ENCODE peak calls at places on chromosomes 5 and 9, in seven cellular contexts. H is K562, B is SK-N-SH, M is A549, V is GM12878, T is HepG2, Q is H1. J is an unnamed sample.

GRCh38 chr5:4058899-4059298 is 463.3 kb downstream of the IRX1 start:
- DNase-seq in H (no peak), B (no peak), M (no peak), V (no peak), T (no peak), Q (no peak), J (no peak)

GRCh38 chr9:96344458-96345180 is 38.9 kb downstream of the SLC35D2 start:
- DNase-seq in H (peak), B (peak), M (peak), V (no peak), T (peak), Q (no peak), J (peak)

GRCh38 chr5:174100490-174100889 is 55.0 kb downstream of the NSG2 start:
- DNase-seq in H (no peak), B (no peak), M (no peak), V (no peak), T (no peak), Q (no peak), J (no peak)

GRCh38 chr9:36039696-36040095 is 3.0 kb downstream of the RECK start:
- DNase-seq in H (no peak), B (no peak), M (no peak), V (no peak), T (no peak), Q (no peak), J (peak)

GRCh38 chr9:91784673-91785402 is 165.2 kb downstream of the ROR2 start:
- DNase-seq in H (no peak), B (no peak), M (no peak), V (no peak), T (no peak), Q (no peak), J (no peak)

GRCh38 chr9:23005061-23005690 is 558.6 kb downstream of the DMRTA1 start:
- DNase-seq in H (no peak), B (no peak), M (no peak), V (no peak), T (no peak), Q (no peak), J (no peak)

GRCh38 chr9:130183133-130183762 is 11.0 kb downstream of the NCS1 start:
- DNase-seq in H (no peak), B (peak), M (peak), V (no peak), T (peak), Q (no peak), J (peak)

GRCh38 chr9:99430301-99430700 is 208.2 kb downstream of the SEC61B start:
- DNase-seq in H (no peak), B (no peak), M (no peak), V (no peak), T (no peak), Q (no peak), J (peak)

GRCh38 chr9:19922476-19923118 is 133.8 kb upstream of the SLC24A2 start:
- DNase-seq in H (peak), B (peak), M (peak), V (no peak), T (peak), Q (no peak), J (peak)

GRCh38 chr9:112820886-112821285 is 69.8 kb downstream of the SLC46A2 start:
- DNase-seq in H (no peak), B (no peak), M (no peak), V (no peak), T (no peak), Q (no peak), J (peak)

GRCh38 chr5:38367410-38367809 is 109.1 kb downstream of the EGFLAM start:
- DNase-seq in H (no peak), B (no peak), M (no peak), V (no peak), T (no peak), Q (no peak), J (no peak)

GRCh38 chr5:148259288-148259687 is 9.3 kb upstream of the SPINK13 start:
- DNase-seq in H (no peak), B (no peak), M (no peak), V (no peak), T (no peak), Q (no peak), J (no peak)

GRCh38 chr5:181215997-181216982 is 6.8 kb upstream of the TRIM41 start:
- DNase-seq in H (peak), B (no peak), M (peak), V (peak), T (no peak), Q (no peak), J (no peak)

GRCh38 chr5:181218795-181219124 is 4.3 kb upstream of the TRIM41 start:
- DNase-seq in H (no peak), B (no peak), M (no peak), V (no peak), T (no peak), Q (no peak), J (no peak)

GRCh38 chr5:181219262-181220177 is 3.6 kb upstream of the TRIM41 start:
- DNase-seq in H (no peak), B (no peak), M (no peak), V (no peak), T (no peak), Q (no peak), J (no peak)

GRCh38 chr5:181217111-181217804 is 5.8 kb upstream of the TRIM41 start:
- DNase-seq in H (peak), B (peak), M (peak), V (peak), T (no peak), Q (peak), J (peak)

DNA sequence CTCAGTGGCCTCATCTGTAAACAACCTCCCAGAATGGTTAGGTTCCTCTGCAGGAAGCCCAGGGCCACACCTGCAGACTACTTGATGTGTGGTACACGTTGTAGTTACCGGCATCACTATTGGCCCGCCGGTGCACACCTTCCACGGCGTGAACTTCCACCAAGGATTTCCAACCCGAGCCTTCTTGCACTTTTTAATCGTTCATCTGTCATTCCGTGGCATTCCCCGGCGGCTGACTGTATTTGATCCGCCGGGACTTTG is 5.3 kb upstream of the TRIM41 start:
- DNase-seq in H (no peak), B (no peak), M (no peak), V (no peak), T (no peak), Q (no peak), J (no peak)
- TF ChIP-seq USF2 in H (no peak), B (no peak), M (no peak), V (no peak), T (no peak), Q (no peak), J (no peak)

GRCh38 chr5:58775699-58776098 is 192.8 kb downstream of the RAB3C start:
- DNase-seq in H (no peak), B (no peak), M (no peak), V (peak), T (no peak), Q (no peak), J (no peak)
- TF ChIP-seq RAD21 in H (no peak), B (no peak), M (no peak), V (no peak), T (no peak), Q (no peak), J (no peak)

GRCh38 chr5:52007230-52007858 is 624.1 kb downstream of the ISL1 start:
- DNase-seq in H (peak), B (peak), M (peak), V (no peak), T (peak), Q (no peak), J (peak)
- TF ChIP-seq USF2 in H (no peak), B (no peak), M (no peak), V (no peak), T (no peak), Q (no peak), J (no peak)

DNA sequence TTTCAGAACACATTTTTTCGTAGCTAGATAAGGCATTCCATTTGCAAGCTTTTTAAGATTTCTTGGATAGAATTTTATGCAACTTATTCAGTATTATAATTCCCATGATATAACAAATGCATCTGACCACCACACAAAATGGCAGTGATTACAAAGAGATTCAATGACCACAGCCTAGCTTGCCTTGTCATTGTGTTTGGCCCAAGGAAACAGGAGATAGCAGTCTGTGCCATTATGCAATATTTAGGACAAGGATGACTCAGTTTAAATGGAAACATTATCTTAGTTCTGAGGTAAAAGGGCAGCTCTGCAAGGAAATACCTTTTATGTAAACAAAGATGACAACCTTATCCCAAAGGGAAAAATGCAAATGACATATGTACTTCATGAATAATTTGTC is 89.8 kb downstream of the NUDT12 start:
- DNase-seq in H (peak), B (no peak), M (peak), V (no peak), T (peak), Q (no peak), J (peak)
- TF ChIP-seq RAD21 in H (no peak), B (no peak), M (no peak), V (no peak), T (no peak), Q (no peak), J (no peak)

DNA sequence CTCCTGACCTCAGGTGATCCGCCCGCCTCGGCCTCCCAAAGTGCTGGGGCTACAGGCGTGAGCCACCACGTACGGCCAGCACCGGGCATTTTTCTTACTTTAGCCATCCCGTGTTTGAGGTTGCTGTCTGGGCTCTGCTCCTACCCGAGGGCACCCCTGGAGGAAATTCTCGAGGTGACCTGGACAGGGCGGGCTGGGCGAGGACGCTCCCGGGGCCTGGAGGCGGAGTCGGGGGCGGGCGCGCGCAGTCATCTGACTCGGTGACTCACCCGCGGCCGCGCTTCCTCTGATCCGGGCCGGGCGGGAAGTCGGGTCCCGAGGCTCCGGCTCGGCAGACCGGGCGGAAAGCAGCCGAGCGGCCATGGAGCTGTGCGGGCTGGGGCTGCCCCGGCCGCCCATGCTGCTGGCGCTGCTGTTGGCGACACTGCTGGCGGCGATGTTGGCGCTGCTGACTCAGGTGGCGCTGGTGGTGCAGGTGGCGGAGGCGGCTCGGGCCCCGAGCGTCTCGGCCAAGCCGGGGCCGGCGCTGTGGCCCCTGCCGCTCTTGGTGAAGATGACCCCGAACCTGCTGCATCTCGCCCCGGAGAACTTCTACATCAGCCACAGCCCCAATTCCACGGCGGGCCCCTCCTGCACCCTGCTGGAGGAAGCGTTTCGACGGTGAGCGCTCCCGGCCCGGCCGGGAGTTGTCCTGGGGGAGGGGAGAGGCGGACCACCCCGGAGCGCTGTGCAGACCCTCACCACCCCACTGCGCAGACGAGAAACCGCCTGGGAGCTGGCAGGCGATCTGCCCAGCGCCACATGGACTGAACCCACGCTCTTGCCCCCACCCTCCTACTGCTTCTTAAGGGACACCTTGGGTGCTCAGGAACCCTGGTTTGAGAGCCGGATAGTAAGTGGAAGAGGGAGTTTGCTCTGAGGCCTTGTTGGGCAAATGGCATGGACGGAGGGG is at the start of gene HEXB:
- DNase-seq in H (peak), B (peak), M (peak), V (peak), T (peak), Q (peak), J (peak)
- TF ChIP-seq USF2 in H (peak), B (no peak), M (peak), V (no peak), T (no peak), Q (peak), J (peak)

DNA sequence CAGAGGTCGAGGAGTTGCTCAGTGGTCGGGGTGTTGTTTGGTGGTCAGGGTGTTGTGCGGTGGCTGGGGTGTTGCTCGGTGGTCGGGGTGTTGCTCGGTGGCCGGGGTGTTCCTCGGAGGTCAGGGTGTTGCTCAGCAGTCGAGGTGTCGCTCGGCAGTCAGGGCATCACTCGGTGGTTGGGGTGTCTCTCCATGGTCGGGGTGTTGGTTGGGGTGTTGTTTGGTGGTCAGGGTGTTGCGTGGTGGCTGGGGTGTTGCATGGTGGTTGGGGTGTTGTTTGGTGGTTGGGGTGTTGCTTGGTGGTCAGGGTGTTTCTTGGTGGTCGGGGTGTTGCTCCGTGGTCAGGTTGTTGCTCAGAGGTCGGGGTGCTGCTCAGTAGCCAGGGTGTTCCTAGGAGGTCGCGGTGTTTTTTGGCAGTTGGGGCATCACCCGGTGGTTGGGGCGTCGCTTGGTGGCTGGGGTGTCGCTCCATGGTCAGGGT is 11.0 kb upstream of the GPSM1 start:
- DNase-seq in H (no peak), B (no peak), M (no peak), V (no peak), T (no peak), Q (no peak), J (no peak)
- TF ChIP-seq RAD21 in H (no peak), B (no peak), M (no peak), V (no peak), T (no peak), Q (no peak), J (no peak)

DNA sequence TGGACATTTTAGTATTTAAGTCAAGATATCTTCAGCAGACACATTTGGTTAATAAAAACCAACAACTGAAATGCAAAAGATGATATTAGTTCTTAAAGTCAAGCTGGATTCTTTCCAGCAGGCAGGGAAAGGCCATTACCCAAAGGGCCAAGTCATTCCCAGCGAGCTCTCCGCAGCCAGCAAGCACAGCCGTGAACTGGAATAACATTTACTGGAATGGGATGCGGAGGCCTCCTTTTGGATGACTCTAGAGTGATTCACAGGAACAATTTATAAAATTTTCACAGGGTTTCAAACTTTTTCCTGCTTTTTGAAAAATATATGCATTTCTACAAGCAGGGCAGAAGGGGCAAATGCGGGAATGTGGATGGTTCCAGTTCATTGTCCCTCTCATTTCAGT is 76.6 kb upstream of the DAB2 start:
- DNase-seq in H (no peak), B (no peak), M (peak), V (no peak), T (no peak), Q (no peak), J (peak)
- TF ChIP-seq USF2 in H (no peak), B (no peak), M (no peak), V (no peak), T (no peak), Q (no peak), J (no peak)

DNA sequence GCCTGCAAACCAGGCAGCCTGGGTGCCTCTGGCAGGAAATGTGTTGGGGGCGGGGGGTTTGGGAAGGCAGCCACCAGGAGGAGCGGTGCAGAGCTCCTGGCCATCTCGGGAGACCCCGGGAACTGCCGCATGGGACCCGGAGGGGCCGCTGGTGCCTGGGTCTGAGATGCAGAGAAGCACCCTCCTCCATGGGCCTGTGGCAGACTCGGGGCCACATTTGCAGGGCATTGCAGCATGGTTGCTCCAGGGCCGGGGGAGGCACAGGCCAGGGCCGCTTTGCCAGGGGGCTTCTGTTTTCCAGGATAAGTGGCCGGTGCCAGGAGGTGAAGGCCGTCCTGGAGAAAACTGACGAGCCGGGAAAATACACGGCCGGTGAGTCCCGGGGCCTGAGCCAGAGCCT is 1.7 kb downstream of the LCN1 start:
- DNase-seq in H (no peak), B (peak), M (no peak), V (no peak), T (no peak), Q (no peak), J (no peak)
- TF ChIP-seq RAD21 in H (no peak), B (no peak), M (no peak), V (no peak), T (no peak), Q (peak), J (no peak)

GRCh38 chr9:4012446-4012845 is 287.4 kb downstream of the GLIS3 start:
- DNase-seq in H (no peak), B (no peak), M (no peak), V (no peak), T (no peak), Q (no peak), J (no peak)
- TF ChIP-seq USF2 in H (no peak), B (no peak), M (no peak), V (no peak), T (no peak), Q (no peak), J (no peak)

GRCh38 chr9:136862849-136863622 is 3.1 kb downstream of the EDF1 start:
- DNase-seq in H (no peak), B (no peak), M (no peak), V (no peak), T (no peak), Q (no peak), J (no peak)
- TF ChIP-seq RAD21 in H (no peak), B (no peak), M (no peak), V (no peak), T (no peak), Q (no peak), J (no peak)

J was measured in IMR-90.